ENCODE peak calls at places on chromosomes 16 and 17, in four cellular contexts. N is DND-41, I is gastrocnemius medialis, S is endodermal cell. Z is an unnamed sample. For H3K9me3, the result is how much of the 10 kb centered on the place peaks cover.

GRCh38 chr17:80498242-80498919 is 22.0 kb upstream of the NPTX1 start:
- DNase-seq in N (no peak), S (no peak), I (no peak), Z (peak)

GRCh38 chr16:671353-672131 is 3.6 kb downstream of the RHOT2 start:
- DNase-seq in N (no peak), S (no peak), I (no peak), Z (no peak)

GRCh38 chr17:32755045-32755805 is 121.7 kb downstream of the MYO1D start:
- DNase-seq in I (no peak), N (no peak), S (no peak), Z (peak)

GRCh38 chr16:88302666-88303065 is 80.1 kb upstream of the ZNF469 start:
- DNase-seq in I (no peak), S (no peak), N (no peak), Z (no peak)

GRCh38 chr16:17134586-17134985 is 336.2 kb downstream of the XYLT1 start:
- DNase-seq in I (no peak), N (no peak), S (no peak), Z (peak)

GRCh38 chr16:65534121-65534528 is 412.3 kb upstream of the CDH11 start:
- DNase-seq in I (no peak), S (no peak), N (no peak), Z (no peak)

GRCh38 chr17:794876-795275 is 12.7 kb downstream of the MRM3 start:
- DNase-seq in I (peak), N (no peak), S (peak), Z (peak)

GRCh38 chr16:75402174-75402820 is 31.0 kb downstream of the CFDP1 start:
- DNase-seq in N (no peak), S (no peak), I (no peak), Z (no peak)

GRCh38 chr16:51636913-51637743 is 486.1 kb upstream of the SALL1 start:
- DNase-seq in S (peak), I (no peak), N (no peak), Z (no peak)

GRCh38 chr17:41825175-41825845 is 10.7 kb downstream of the NT5C3B start:
- DNase-seq in S (no peak), N (no peak), I (no peak), Z (no peak)

GRCh38 chr16:50881331-50881830 is 139.5 kb downstream of the CYLD start:
- DNase-seq in I (no peak), S (peak), N (no peak), Z (no peak)

GRCh38 chr16:66834746-66835145 is 4.0 kb upstream of the NAE1 start:
- DNase-seq in S (no peak), N (no peak), I (no peak), Z (no peak)

GRCh38 chr17:77193653-77194052 is 52.9 kb downstream of the SEC14L1 start:
- DNase-seq in I (no peak), N (no peak), S (no peak), Z (no peak)

DNA sequence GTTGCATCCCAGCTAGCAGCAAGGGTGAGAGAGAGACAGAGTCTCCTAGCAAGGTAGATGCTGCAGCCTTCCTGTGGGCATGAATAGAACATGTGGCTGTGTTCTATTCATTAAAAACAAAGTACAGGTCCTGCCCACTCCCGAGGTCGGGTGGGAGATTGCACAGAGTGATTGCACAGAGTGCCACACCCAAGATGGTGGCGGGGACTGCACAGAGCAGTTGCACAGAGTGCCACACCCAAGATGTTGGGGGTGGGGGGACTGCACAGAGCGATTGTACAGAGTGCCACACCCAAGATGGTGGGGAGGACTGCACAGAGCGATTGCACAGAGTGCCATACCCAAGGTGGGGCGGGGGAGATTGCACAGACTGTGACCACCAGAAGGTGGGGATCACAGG is 410.8 kb upstream of the EEF2KMT start:
- DNase-seq in N (no peak), I (no peak), S (no peak), Z (no peak)
- H3K9me3 ChIP-seq in N (under half), I (under half), S (under half), Z (under half)

GRCh38 chr16:61580579-61580978 is 455.7 kb downstream of the CDH8 start:
- DNase-seq in I (no peak), N (no peak), S (no peak), Z (no peak)
- H3K9me3 ChIP-seq in I (under half), N (under half), S (under half), Z (under half)

DNA sequence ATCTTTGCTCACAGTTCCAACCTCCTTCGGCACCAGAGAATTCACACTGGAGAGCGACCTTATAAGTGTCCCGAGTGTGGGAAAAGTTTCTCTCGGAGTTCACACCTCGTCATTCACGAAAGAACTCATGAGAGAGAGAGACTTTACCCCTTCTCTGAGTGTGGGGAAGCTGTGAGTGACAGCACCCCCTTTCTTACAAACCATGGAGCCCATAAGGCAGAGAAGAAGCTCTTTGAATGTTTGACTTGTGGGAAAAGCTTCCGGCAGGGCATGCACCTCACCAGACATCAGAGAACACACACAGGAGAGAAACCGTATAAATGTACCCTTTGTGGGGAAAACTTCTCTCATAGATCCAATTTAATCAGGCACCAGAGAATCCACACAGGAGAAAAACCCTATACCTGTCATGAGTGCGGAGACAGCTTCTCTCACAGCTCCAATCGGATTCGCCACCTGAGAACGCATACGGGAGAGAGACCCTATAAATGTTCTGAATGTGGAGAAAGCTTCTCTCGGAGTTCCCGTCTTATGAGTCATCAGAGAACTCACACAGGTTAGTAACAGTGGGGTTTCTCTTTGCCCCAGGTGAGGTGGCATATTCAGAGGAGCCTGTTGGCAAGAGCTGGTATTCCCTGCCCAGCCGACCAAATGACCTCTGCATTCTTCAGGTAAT is 6.8 kb downstream of the ZNF263 start:
- DNase-seq in N (no peak), S (no peak), I (no peak), Z (no peak)
- H3K9me3 ChIP-seq in N (under half), S (half or more), I (under half), Z (under half)

DNA sequence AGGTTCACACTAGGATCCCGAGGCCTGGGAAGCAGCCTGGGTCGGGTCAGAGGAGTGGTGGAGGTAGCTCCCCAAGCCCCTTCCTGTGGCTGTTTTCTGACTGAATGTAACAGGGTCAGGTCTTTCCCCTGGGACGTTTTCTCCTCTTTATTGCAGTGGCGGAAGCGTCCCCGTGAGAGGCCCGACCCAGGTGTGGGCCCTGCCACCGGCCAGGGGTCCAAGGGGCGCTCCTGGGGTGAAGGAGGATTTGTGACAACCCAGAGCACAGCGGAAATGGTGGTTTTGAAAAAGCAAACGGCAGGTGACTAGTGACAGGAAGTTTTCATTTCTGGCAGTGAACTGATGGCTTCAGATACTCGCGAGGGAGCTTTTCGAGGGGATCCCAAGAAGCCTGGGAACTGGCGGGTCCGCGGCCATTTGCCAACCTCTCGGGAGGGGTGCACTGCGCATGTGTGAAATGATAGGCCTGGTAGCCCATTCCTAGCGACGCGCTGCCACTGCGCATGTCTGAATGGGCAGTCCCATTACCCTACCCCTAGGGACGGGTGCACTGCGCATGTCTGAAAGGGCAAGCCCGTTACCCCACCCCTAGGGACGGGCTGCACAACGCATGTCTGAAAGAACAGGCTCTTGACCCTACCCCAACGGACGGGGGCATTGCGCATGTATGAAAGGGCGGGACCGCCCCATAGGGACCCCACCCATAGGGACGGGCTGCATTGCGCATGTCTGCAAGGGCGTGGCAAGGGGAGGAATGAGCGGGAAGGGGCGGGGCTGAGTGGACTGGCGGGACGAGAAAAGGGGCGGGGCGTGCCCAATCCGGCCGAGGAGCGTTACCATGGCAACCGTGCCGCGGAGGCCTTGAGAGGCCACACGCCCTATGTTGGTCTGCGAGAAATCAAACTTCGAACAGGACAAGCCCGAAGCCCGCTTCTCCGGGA is 1747.9 kb downstream of the TP53TG3F start:
- DNase-seq in I (no peak), N (no peak), S (no peak), Z (no peak)
- H3K9me3 ChIP-seq in I (under half), N (under half), S (half or more), Z (under half)

GRCh38 chr16:68575082-68575481 is 36.0 kb downstream of the ZFP90 start:
- DNase-seq in N (no peak), S (peak), I (no peak), Z (no peak)
- H3K9me3 ChIP-seq in N (half or more), S (half or more), I (under half), Z (under half)

GRCh38 chr16:53434436-53435065 is at the start of gene RBL2:
- DNase-seq in S (peak), N (peak), I (no peak), Z (peak)
- H3K9me3 ChIP-seq in S (under half), N (under half), I (under half), Z (under half)

GRCh38 chr17:70862295-70862694 is 693.0 kb downstream of the KCNJ2 start:
- DNase-seq in I (no peak), S (no peak), N (no peak), Z (no peak)
- H3K9me3 ChIP-seq in I (under half), S (under half), N (under half), Z (under half)

DNA sequence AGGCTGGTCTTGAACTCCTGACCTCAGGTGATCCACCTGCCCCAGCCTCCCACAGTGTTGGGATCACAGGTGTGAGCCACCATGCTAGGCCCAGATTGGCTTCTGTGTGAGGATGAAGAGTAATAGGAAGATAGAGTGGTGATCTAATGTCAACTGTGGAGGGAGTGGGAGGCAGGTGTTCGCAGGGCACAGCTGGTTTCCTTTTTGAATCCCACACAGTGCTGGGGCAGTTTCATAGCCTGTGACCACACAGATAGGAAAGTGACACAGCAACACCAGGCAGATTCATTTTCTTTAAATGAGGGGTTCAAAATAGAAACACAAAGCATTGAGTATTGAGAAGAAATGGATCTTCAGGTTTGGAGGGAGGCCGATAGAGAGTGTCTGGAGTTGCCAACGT is 540.3 kb downstream of the WWOX start:
- DNase-seq in I (no peak), S (no peak), N (peak), Z (no peak)
- H3K9me3 ChIP-seq in I (under half), S (under half), N (under half), Z (under half)

DNA sequence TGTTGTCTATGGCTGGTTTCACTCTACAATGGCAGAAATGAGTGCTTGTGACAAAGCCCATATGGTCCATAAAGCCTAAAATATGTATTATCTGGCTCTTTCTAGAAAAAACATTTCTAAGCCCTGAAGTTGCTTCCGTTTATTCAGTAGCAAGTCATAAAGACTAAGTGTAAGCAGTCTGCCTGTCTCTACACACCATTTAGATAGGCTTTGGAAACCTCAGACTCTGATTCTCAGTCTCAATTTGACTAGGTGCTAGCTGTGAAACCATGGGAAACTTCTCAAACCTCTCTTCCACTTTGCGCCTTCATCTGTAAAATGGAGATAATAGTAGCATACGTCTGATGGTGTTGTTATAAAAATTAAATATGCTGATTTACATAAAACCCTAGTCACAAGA is 365.7 kb upstream of the CA10 start:
- DNase-seq in S (no peak), I (no peak), N (no peak), Z (no peak)
- H3K9me3 ChIP-seq in S (under half), I (under half), N (under half), Z (under half)